ENCODE peak calls at places on chromosomes 13 and 19, in six cellular contexts. One of them, this sample, is unnamed.

GRCh38 chr13:30697177-30697953 is 38.0 kb upstream of the ALOX5AP start:
- DNase-seq in lower lobe of right lung: no peak
- DNase-seq in heart left ventricle: no peak
- DNase-seq in Calu3: no peak
- DNase-seq in fibroblast of lung: no peak
- DNase-seq in HL-60: no peak
- DNase-seq in this sample: no peak

GRCh38 chr13:23753523-23753922 is 135.7 kb downstream of the MIPEP start:
- DNase-seq in lower lobe of right lung: no peak
- DNase-seq in heart left ventricle: no peak
- DNase-seq in Calu3: peak; percentile 41
- DNase-seq in fibroblast of lung: peak; percentile 53
- DNase-seq in HL-60: no peak
- DNase-seq in this sample: no peak

GRCh38 chr13:50389726-50390125 is 374.5 kb downstream of the KCNRG start:
- DNase-seq in lower lobe of right lung: no peak
- DNase-seq in heart left ventricle: no peak
- DNase-seq in Calu3: no peak
- DNase-seq in fibroblast of lung: no peak
- DNase-seq in HL-60: no peak
- DNase-seq in this sample: no peak

GRCh38 chr13:30898070-30898469 is 8.0 kb upstream of the MEDAG start:
- DNase-seq in lower lobe of right lung: no peak
- DNase-seq in heart left ventricle: no peak
- DNase-seq in Calu3: no peak
- DNase-seq in fibroblast of lung: no peak
- DNase-seq in HL-60: no peak
- DNase-seq in this sample: no peak

GRCh38 chr19:21335721-21336120 is 6.5 kb upstream of the ZNF708 start:
- DNase-seq in lower lobe of right lung: no peak
- DNase-seq in heart left ventricle: no peak
- DNase-seq in Calu3: no peak
- DNase-seq in fibroblast of lung: no peak
- DNase-seq in HL-60: no peak
- DNase-seq in this sample: no peak

GRCh38 chr19:42184401-42184861 is 33.0 kb downstream of the DEDD2 start:
- DNase-seq in lower lobe of right lung: peak; percentile 81
- DNase-seq in heart left ventricle: peak; percentile 54
- DNase-seq in Calu3: peak; percentile 91
- DNase-seq in fibroblast of lung: peak; percentile 84
- DNase-seq in HL-60: peak; percentile 66
- DNase-seq in this sample: no peak

GRCh38 chr19:18496167-18496979 is 25.5 kb downstream of the ELL start:
- DNase-seq in lower lobe of right lung: peak; percentile 78
- DNase-seq in heart left ventricle: no peak
- DNase-seq in Calu3: peak; percentile 71
- DNase-seq in fibroblast of lung: peak; percentile 59
- DNase-seq in HL-60: peak; percentile 88
- DNase-seq in this sample: no peak

GRCh38 chr13:99151516-99151915 is 49.1 kb upstream of the UBAC2 start:
- DNase-seq in lower lobe of right lung: no peak
- DNase-seq in heart left ventricle: no peak
- DNase-seq in Calu3: no peak
- DNase-seq in fibroblast of lung: peak; percentile 83
- DNase-seq in HL-60: no peak
- DNase-seq in this sample: no peak

GRCh38 chr13:48126944-48127814 is 32.3 kb upstream of the MED4 start:
- DNase-seq in lower lobe of right lung: no peak
- DNase-seq in heart left ventricle: peak; percentile 78
- DNase-seq in Calu3: peak; percentile 20
- DNase-seq in fibroblast of lung: peak; percentile 55
- DNase-seq in HL-60: peak; percentile 61
- DNase-seq in this sample: no peak

GRCh38 chr19:33814181-33815165 is 17.8 kb downstream of the KCTD15 start:
- DNase-seq in lower lobe of right lung: peak; percentile 20
- DNase-seq in heart left ventricle: no peak
- DNase-seq in Calu3: no peak
- DNase-seq in fibroblast of lung: no peak
- DNase-seq in HL-60: peak; percentile 7
- DNase-seq in this sample: peak; percentile 29

GRCh38 chr19:35671818-35672217 is 5.5 kb downstream of the UPK1A start:
- DNase-seq in lower lobe of right lung: no peak
- DNase-seq in heart left ventricle: no peak
- DNase-seq in Calu3: no peak
- DNase-seq in fibroblast of lung: no peak
- DNase-seq in HL-60: no peak
- DNase-seq in this sample: no peak

GRCh38 chr19:4889034-4889825 is 13.5 kb downstream of the ARRDC5 start:
- DNase-seq in lower lobe of right lung: no peak
- DNase-seq in heart left ventricle: no peak
- DNase-seq in Calu3: no peak
- DNase-seq in fibroblast of lung: peak; percentile 75
- DNase-seq in HL-60: no peak
- DNase-seq in this sample: no peak

GRCh38 chr13:40466271-40466670 is 200.2 kb downstream of the FOXO1 start:
- DNase-seq in lower lobe of right lung: no peak
- DNase-seq in heart left ventricle: no peak
- DNase-seq in Calu3: no peak
- DNase-seq in fibroblast of lung: no peak
- DNase-seq in HL-60: no peak
- DNase-seq in this sample: no peak

GRCh38 chr13:71015021-71015420 is 852.0 kb downstream of the DACH1 start:
- DNase-seq in lower lobe of right lung: no peak
- DNase-seq in heart left ventricle: no peak
- DNase-seq in Calu3: no peak
- DNase-seq in fibroblast of lung: no peak
- DNase-seq in HL-60: no peak
- DNase-seq in this sample: no peak

GRCh38 chr13:49213539-49213938 is 6.6 kb upstream of the MLNR start:
- DNase-seq in lower lobe of right lung: no peak
- DNase-seq in heart left ventricle: no peak
- DNase-seq in Calu3: no peak
- DNase-seq in fibroblast of lung: no peak
- DNase-seq in HL-60: no peak
- DNase-seq in this sample: no peak

GRCh38 chr19:42132030-42132628 is at the start of gene POU2F2:
- DNase-seq in lower lobe of right lung: peak; percentile 60
- DNase-seq in heart left ventricle: peak; percentile 46
- DNase-seq in Calu3: no peak
- DNase-seq in fibroblast of lung: no peak
- DNase-seq in HL-60: no peak
- DNase-seq in this sample: no peak

GRCh38 chr19:2381151-2381822 is 21.2 kb downstream of the TMPRSS9 start:
- DNase-seq in lower lobe of right lung: no peak
- DNase-seq in heart left ventricle: no peak
- DNase-seq in Calu3: no peak
- DNase-seq in fibroblast of lung: peak; percentile 84
- DNase-seq in HL-60: no peak
- DNase-seq in this sample: no peak

GRCh38 chr19:30690935-30691505 is 318.8 kb downstream of the ZNF536 start:
- DNase-seq in lower lobe of right lung: no peak
- DNase-seq in heart left ventricle: no peak
- DNase-seq in Calu3: no peak
- DNase-seq in fibroblast of lung: no peak
- DNase-seq in HL-60: no peak
- DNase-seq in this sample: no peak

GRCh38 chr13:44894001-44894770 is 95.1 kb downstream of the NUFIP1 start:
- DNase-seq in lower lobe of right lung: no peak
- DNase-seq in heart left ventricle: no peak
- DNase-seq in Calu3: no peak
- DNase-seq in fibroblast of lung: no peak
- DNase-seq in HL-60: no peak
- DNase-seq in this sample: no peak

GRCh38 chr19:50710612-50711011 is 9.0 kb downstream of the SHANK1 start:
- DNase-seq in lower lobe of right lung: no peak
- DNase-seq in heart left ventricle: no peak
- DNase-seq in Calu3: no peak
- DNase-seq in fibroblast of lung: no peak
- DNase-seq in HL-60: no peak
- DNase-seq in this sample: no peak

GRCh38 chr19:47240996-47241918 is 10.3 kb upstream of the BBC3 start:
- DNase-seq in lower lobe of right lung: peak; percentile 83
- DNase-seq in heart left ventricle: peak; percentile 78
- DNase-seq in Calu3: peak; percentile 96
- DNase-seq in fibroblast of lung: peak; percentile 77
- DNase-seq in HL-60: peak; percentile 42
- DNase-seq in this sample: no peak

GRCh38 chr13:109497917-109498316 is 288.5 kb downstream of the IRS2 start:
- DNase-seq in lower lobe of right lung: no peak
- DNase-seq in heart left ventricle: no peak
- DNase-seq in Calu3: no peak
- DNase-seq in fibroblast of lung: no peak
- DNase-seq in HL-60: no peak
- DNase-seq in this sample: no peak

GRCh38 chr13:109494955-109495354 is 291.4 kb downstream of the IRS2 start:
- DNase-seq in lower lobe of right lung: no peak
- DNase-seq in heart left ventricle: no peak
- DNase-seq in Calu3: no peak
- DNase-seq in fibroblast of lung: peak; percentile 84
- DNase-seq in HL-60: no peak
- DNase-seq in this sample: no peak

GRCh38 chr13:109496216-109496615 is 290.2 kb downstream of the IRS2 start:
- DNase-seq in lower lobe of right lung: no peak
- DNase-seq in heart left ventricle: no peak
- DNase-seq in Calu3: no peak
- DNase-seq in fibroblast of lung: no peak
- DNase-seq in HL-60: no peak
- DNase-seq in this sample: no peak

GRCh38 chr13:109500146-109500773 is 286.1 kb downstream of the IRS2 start:
- DNase-seq in lower lobe of right lung: no peak
- DNase-seq in heart left ventricle: no peak
- DNase-seq in Calu3: no peak
- DNase-seq in fibroblast of lung: peak; percentile 13
- DNase-seq in HL-60: no peak
- DNase-seq in this sample: no peak
- TF ChIP-seq CTCF in lower lobe of right lung: no peak
- TF ChIP-seq CTCF in heart left ventricle: no peak
- TF ChIP-seq CTCF in Calu3: no peak
- TF ChIP-seq CTCF in fibroblast of lung: peak; percentile 26
- TF ChIP-seq CTCF in HL-60: no peak
- TF ChIP-seq CTCF in this sample: no peak

GRCh38 chr19:12052571-12053169 is at the start of gene ZNF878:
- DNase-seq in lower lobe of right lung: peak; percentile 93
- DNase-seq in heart left ventricle: peak; percentile 91
- DNase-seq in Calu3: peak; percentile 83
- DNase-seq in fibroblast of lung: peak; percentile 86
- DNase-seq in HL-60: peak; percentile 56
- DNase-seq in this sample: peak; percentile 95
- TF ChIP-seq CTCF in lower lobe of right lung: peak; percentile 24
- TF ChIP-seq CTCF in heart left ventricle: peak; percentile 26
- TF ChIP-seq CTCF in Calu3: no peak
- TF ChIP-seq CTCF in fibroblast of lung: no peak
- TF ChIP-seq CTCF in HL-60: no peak
- TF ChIP-seq CTCF in this sample: peak; percentile 71

GRCh38 chr19:23823952-23824389 is 65.3 kb upstream of the ZNF681 start:
- DNase-seq in lower lobe of right lung: no peak
- DNase-seq in heart left ventricle: no peak
- DNase-seq in Calu3: no peak
- DNase-seq in fibroblast of lung: peak; percentile 1
- DNase-seq in HL-60: peak; percentile 87
- DNase-seq in this sample: no peak
- TF ChIP-seq CTCF in lower lobe of right lung: no peak
- TF ChIP-seq CTCF in heart left ventricle: no peak
- TF ChIP-seq CTCF in Calu3: no peak
- TF ChIP-seq CTCF in fibroblast of lung: no peak
- TF ChIP-seq CTCF in HL-60: peak; percentile 46
- TF ChIP-seq CTCF in this sample: peak; percentile 21

DNA sequence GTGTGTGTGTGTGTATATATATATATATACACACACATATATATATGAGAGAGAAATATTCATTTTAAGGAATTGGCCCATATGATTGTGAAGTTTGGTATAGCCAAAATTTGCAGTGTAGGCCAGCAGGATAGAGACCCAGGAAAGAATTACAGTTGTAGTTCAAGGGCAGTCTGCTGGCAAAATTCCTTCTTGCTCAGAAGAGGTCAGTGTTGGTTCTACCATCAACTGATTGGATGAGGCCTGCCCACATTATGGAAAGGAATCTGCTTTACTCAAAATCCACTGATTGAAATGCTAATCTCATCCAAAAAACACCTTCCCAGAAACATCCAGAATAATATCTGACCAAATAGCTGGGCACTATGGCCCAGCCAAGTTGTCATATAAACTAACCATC is 24.0 kb downstream of the RNF6 start:
- DNase-seq in lower lobe of right lung: no peak
- DNase-seq in heart left ventricle: no peak
- DNase-seq in Calu3: no peak
- DNase-seq in fibroblast of lung: no peak
- DNase-seq in HL-60: no peak
- DNase-seq in this sample: no peak
- TF ChIP-seq CTCF in lower lobe of right lung: no peak
- TF ChIP-seq CTCF in heart left ventricle: peak; percentile 8
- TF ChIP-seq CTCF in Calu3: no peak
- TF ChIP-seq CTCF in fibroblast of lung: no peak
- TF ChIP-seq CTCF in HL-60: no peak
- TF ChIP-seq CTCF in this sample: no peak

DNA sequence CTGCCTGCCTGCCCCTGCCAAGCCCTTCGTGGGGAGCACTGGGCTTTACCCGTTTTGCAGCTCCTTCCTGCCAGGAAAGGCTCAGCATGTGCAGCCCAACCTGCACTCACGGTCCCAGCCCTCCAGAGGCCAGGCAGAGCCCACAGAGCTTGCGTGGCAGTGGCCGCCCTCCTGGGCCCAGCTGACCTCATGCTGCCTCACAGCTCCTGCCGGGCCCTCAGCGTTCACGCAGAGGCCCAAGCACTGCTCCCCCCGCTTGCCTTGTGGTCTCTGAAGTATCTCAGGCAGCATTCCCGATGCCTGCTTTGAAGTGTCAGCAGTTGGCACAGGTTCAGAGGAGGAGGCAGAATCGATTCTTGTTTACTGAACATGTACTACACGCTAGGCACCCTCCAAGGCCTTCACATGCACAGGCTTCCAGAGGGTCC is 32.5 kb downstream of the CAPN12 start:
- DNase-seq in lower lobe of right lung: peak; percentile 73
- DNase-seq in heart left ventricle: no peak
- DNase-seq in Calu3: no peak
- DNase-seq in fibroblast of lung: peak; percentile 95
- DNase-seq in HL-60: no peak
- DNase-seq in this sample: no peak
- TF ChIP-seq CTCF in lower lobe of right lung: no peak
- TF ChIP-seq CTCF in heart left ventricle: no peak
- TF ChIP-seq CTCF in Calu3: no peak
- TF ChIP-seq CTCF in fibroblast of lung: peak; percentile 24
- TF ChIP-seq CTCF in HL-60: no peak
- TF ChIP-seq CTCF in this sample: peak; percentile 30

This sample was measured in chondrocyte.